ENCODE peak calls at places on chromosomes 6 and 20, in eight cellular contexts. L is activated CD8-positive, alpha-beta T cell treated with anti-CD3 and anti-CD28 coated beads for 36 hours; O is IMR-90; N is germinal center; A is GM20000; M is GM13977; X is NCI-H774; P is HFFc6. Z is an unnamed sample.

GRCh38 chr20:32638848-32639247 is 34.9 kb downstream of the C20orf203 start:
- DNase-seq in N (no peak), O (no peak), P (no peak), L (no peak), A (no peak), M (no peak), X (no peak), Z (no peak)

GRCh38 chr20:13995841-13996240 is 525 bp downstream of the MACROD2 start:
- DNase-seq in L (peak; percentile 3), N (no peak), X (peak; percentile 43), M (no peak), A (no peak), P (no peak), O (no peak), Z (no peak)

GRCh38 chr6:90294989-90295853 is 1.4 kb downstream of the BACH2 start:
- DNase-seq in P (no peak), M (peak; percentile 54), A (peak; percentile 61), O (peak; percentile 43), X (no peak), N (peak; percentile 57), L (peak; percentile 94), Z (peak; percentile 16)

GRCh38 chr6:35522660-35523658 is 10.3 kb upstream of the TULP1 start:
- DNase-seq in L (peak; percentile 81), X (peak; percentile 33), A (peak; percentile 84), M (peak; percentile 84), O (peak; percentile 50), P (peak; percentile 32), N (peak; percentile 83), Z (peak; percentile 71)

GRCh38 chr20:61047515-61047914 is 204.5 kb upstream of the CDH4 start:
- DNase-seq in X (no peak), M (no peak), O (no peak), P (no peak), N (no peak), A (no peak), L (no peak), Z (no peak)

GRCh38 chr20:11232896-11233295 is 559.1 kb upstream of the JAG1 start:
- DNase-seq in O (no peak), X (no peak), M (no peak), P (no peak), A (no peak), N (no peak), L (no peak), Z (no peak)

GRCh38 chr6:89566930-89567634 is 71.5 kb downstream of the LYRM2 start:
- DNase-seq in M (no peak), P (no peak), A (no peak), N (no peak), O (no peak), X (no peak), L (no peak), Z (no peak)

GRCh38 chr6:77834591-77834996 is 181.8 kb downstream of the MEI4 start:
- DNase-seq in N (no peak), P (no peak), L (no peak), A (no peak), M (no peak), O (no peak), X (no peak), Z (no peak)

GRCh38 chr6:104118274-104118673 is 741.4 kb downstream of the HACE1 start:
- DNase-seq in L (no peak), P (no peak), O (no peak), A (no peak), M (no peak), X (no peak), N (no peak), Z (no peak)

GRCh38 chr20:37301120-37301519 is 11.7 kb downstream of the MANBAL start:
- DNase-seq in N (no peak), P (no peak), X (no peak), L (no peak), O (no peak), A (no peak), M (no peak), Z (no peak)

GRCh38 chr6:4512101-4512500 is 264.1 kb upstream of the CDYL start:
- DNase-seq in X (no peak), A (no peak), O (no peak), N (no peak), M (no peak), L (no peak), P (no peak), Z (no peak)

GRCh38 chr6:2498224-2498623 is 252.5 kb downstream of the MYLK4 start:
- DNase-seq in X (peak; percentile 42), M (no peak), A (no peak), L (no peak), P (no peak), O (no peak), N (no peak), Z (peak; percentile 25)

GRCh38 chr20:2210646-2211556 is 84.9 kb upstream of the TGM3 start:
- DNase-seq in M (no peak), O (peak; percentile 75), N (no peak), L (no peak), X (no peak), P (peak; percentile 84), A (no peak), Z (peak; percentile 83)

GRCh38 chr6:2968600-2969135 is 2.7 kb downstream of the SERPINB6 start:
- DNase-seq in N (no peak), O (no peak), A (no peak), P (no peak), M (no peak), L (no peak), X (no peak), Z (no peak)

GRCh38 chr20:51487076-51487475 is 55.4 kb downstream of the NFATC2 start:
- DNase-seq in L (no peak), X (no peak), N (no peak), A (no peak), P (no peak), M (no peak), O (no peak), Z (no peak)

GRCh38 chr6:119129148-119129967 is 50.9 kb upstream of the FAM184A start:
- DNase-seq in L (peak; percentile 13), N (peak; percentile 50), M (peak; percentile 62), P (peak; percentile 60), A (peak; percentile 58), O (peak; percentile 76), X (peak; percentile 64), Z (peak; percentile 85)

GRCh38 chr20:49384437-49385434 is 97.7 kb downstream of the KCNB1 start:
- DNase-seq in M (peak; percentile 48), O (peak; percentile 26), L (peak; percentile 84), A (peak; percentile 58), P (peak; percentile 46), X (peak; percentile 43), N (peak; percentile 52), Z (peak; percentile 74)

GRCh38 chr20:2507875-2508630 is 662 bp downstream of the ZNF343 start:
- DNase-seq in M (no peak), A (no peak), P (no peak), N (peak; percentile 33), O (peak; percentile 47), L (peak; percentile 20), X (no peak), Z (peak; percentile 55)

GRCh38 chr6:2158596-2159271 is 86.7 kb downstream of the GMDS start:
- DNase-seq in O (peak; percentile 12), L (peak; percentile 22), M (no peak), N (peak; percentile 12), X (no peak), A (no peak), P (no peak), Z (peak; percentile 28)

GRCh38 chr6:68680244-68680643 is 45.2 kb downstream of the ADGRB3 start:
- DNase-seq in L (no peak), A (no peak), X (no peak), M (no peak), P (no peak), N (no peak), O (no peak), Z (no peak)

GRCh38 chr6:143594647-143595046 is 83.1 kb upstream of the PHACTR2 start:
- DNase-seq in L (peak; percentile 8), P (peak; percentile 10), N (no peak), A (no peak), X (no peak), O (peak; percentile 85), M (no peak), Z (no peak)

GRCh38 chr6:136429264-136429663 is 121.0 kb downstream of the MAP7 start:
- DNase-seq in O (no peak), A (no peak), P (no peak), X (no peak), N (no peak), L (no peak), M (no peak), Z (no peak)

GRCh38 chr6:151164383-151164782 is 75.4 kb upstream of the AKAP12 start:
- DNase-seq in M (no peak), N (no peak), L (no peak), A (no peak), P (no peak), X (no peak), O (no peak), Z (no peak)

GRCh38 chr6:91043751-91044150 is 456.9 kb upstream of the MAP3K7 start:
- DNase-seq in X (no peak), M (no peak), A (no peak), P (no peak), O (no peak), N (no peak), L (no peak), Z (no peak)

GRCh38 chr20:6668546-6668945 is 98.9 kb upstream of the BMP2 start:
- DNase-seq in M (no peak), L (no peak), O (no peak), P (no peak), A (no peak), N (no peak), X (no peak), Z (no peak)

GRCh38 chr6:168192195-168192900 is 113.3 kb upstream of the FRMD1 start:
- DNase-seq in L (no peak), M (no peak), N (no peak), A (no peak), O (no peak), P (no peak), X (peak; percentile 49), Z (no peak)

GRCh38 chr20:40966103-40966502 is 62.5 kb upstream of the TOP1 start:
- DNase-seq in L (no peak), O (no peak), M (peak; percentile 17), X (no peak), N (peak; percentile 86), A (no peak), P (no peak), Z (no peak)

GRCh38 chr20:4162766-4163165 is 147.4 kb upstream of the RNF24 start:
- DNase-seq in L (no peak), P (no peak), M (no peak), X (no peak), A (no peak), N (no peak), O (no peak), Z (no peak)

GRCh38 chr6:2764610-2765165 is 505 bp upstream of the WRNIP1 start:
- DNase-seq in M (peak; percentile 76), X (peak; percentile 66), P (peak; percentile 62), N (peak; percentile 70), L (peak; percentile 73), A (peak; percentile 76), O (peak; percentile 70), Z (peak; percentile 82)

GRCh38 chr6:158978752-158979151 is 21.2 kb downstream of the RSPH3 start:
- DNase-seq in N (no peak), L (no peak), A (no peak), X (no peak), P (no peak), M (no peak), O (peak; percentile 64), Z (peak; percentile 35)

GRCh38 chr20:40305303-40305702 is 383.7 kb downstream of the MAFB start:
- DNase-seq in P (no peak), M (no peak), O (no peak), L (no peak), X (no peak), A (no peak), N (no peak), Z (no peak)

GRCh38 chr6:72418495-72418894 is 203.4 kb upstream of the KCNQ5 start:
- DNase-seq in M (no peak), L (no peak), X (no peak), O (peak; percentile 89), A (no peak), N (no peak), P (peak; percentile 86), Z (peak; percentile 52)

GRCh38 chr20:46230811-46231282 is 77.5 kb downstream of the CDH22 start:
- DNase-seq in M (no peak), A (no peak), X (no peak), L (no peak), P (no peak), N (no peak), O (peak; percentile 24), Z (peak; percentile 50)

GRCh38 chr20:19968488-19969073 is 48.6 kb upstream of the NAA20 start:
- DNase-seq in O (no peak), M (no peak), X (no peak), N (no peak), A (no peak), L (no peak), P (no peak), Z (no peak)